ENCODE peak calls at places on chromosomes 2 and 18, in five cellular contexts. One of them, this sample, is unnamed.

GRCh38 chr2:42063383-42064171 is 15.8 kb downstream of the PKDCC start:
- DNase-seq in choroid plexus epithelial cell: peak
- DNase-seq in fibroblast of lung: peak
- DNase-seq in fibroblast of mammary gland: peak
- DNase-seq in left lung: no peak
- DNase-seq in this sample: no peak

GRCh38 chr2:70354264-70354949 is 52.5 kb upstream of the FAM136A start:
- DNase-seq in choroid plexus epithelial cell: no peak
- DNase-seq in fibroblast of lung: no peak
- DNase-seq in fibroblast of mammary gland: peak
- DNase-seq in left lung: no peak
- DNase-seq in this sample: no peak

GRCh38 chr2:10145519-10146357 is 23.2 kb downstream of the RRM2 start:
- DNase-seq in choroid plexus epithelial cell: no peak
- DNase-seq in fibroblast of lung: no peak
- DNase-seq in fibroblast of mammary gland: no peak
- DNase-seq in left lung: no peak
- DNase-seq in this sample: no peak

GRCh38 chr2:196454492-196454891 is 185.0 kb upstream of the CCDC150 start:
- DNase-seq in choroid plexus epithelial cell: no peak
- DNase-seq in fibroblast of lung: no peak
- DNase-seq in fibroblast of mammary gland: no peak
- DNase-seq in left lung: no peak
- DNase-seq in this sample: no peak

GRCh38 chr2:157194097-157194688 is 63.3 kb upstream of the GALNT5 start:
- DNase-seq in choroid plexus epithelial cell: peak
- DNase-seq in fibroblast of lung: peak
- DNase-seq in fibroblast of mammary gland: peak
- DNase-seq in left lung: no peak
- DNase-seq in this sample: peak

GRCh38 chr2:227308784-227309183 is 16.3 kb upstream of the MFF start:
- DNase-seq in choroid plexus epithelial cell: peak
- DNase-seq in fibroblast of lung: no peak
- DNase-seq in fibroblast of mammary gland: no peak
- DNase-seq in left lung: no peak
- DNase-seq in this sample: no peak

GRCh38 chr2:147030966-147031760 is 813.7 kb upstream of the ACVR2A start:
- DNase-seq in choroid plexus epithelial cell: peak
- DNase-seq in fibroblast of lung: peak
- DNase-seq in fibroblast of mammary gland: peak
- DNase-seq in left lung: no peak
- DNase-seq in this sample: peak

GRCh38 chr18:64032312-64032711 is 62.4 kb downstream of the SERPINB8 start:
- DNase-seq in choroid plexus epithelial cell: no peak
- DNase-seq in fibroblast of lung: no peak
- DNase-seq in fibroblast of mammary gland: no peak
- DNase-seq in left lung: no peak
- DNase-seq in this sample: no peak

GRCh38 chr2:41910126-41910525 is 137.7 kb upstream of the PKDCC start:
- DNase-seq in choroid plexus epithelial cell: peak
- DNase-seq in fibroblast of lung: no peak
- DNase-seq in fibroblast of mammary gland: peak
- DNase-seq in left lung: no peak
- DNase-seq in this sample: peak

GRCh38 chr18:46917808-46918600 is 602 bp downstream of the KATNAL2 start:
- DNase-seq in choroid plexus epithelial cell: peak
- DNase-seq in fibroblast of lung: peak
- DNase-seq in fibroblast of mammary gland: peak
- DNase-seq in left lung: peak
- DNase-seq in this sample: peak

GRCh38 chr18:74611791-74612190 is 14.1 kb downstream of the ZNF407 start:
- DNase-seq in choroid plexus epithelial cell: no peak
- DNase-seq in fibroblast of lung: no peak
- DNase-seq in fibroblast of mammary gland: no peak
- DNase-seq in left lung: no peak
- DNase-seq in this sample: no peak

GRCh38 chr18:75279381-75279780 is 68.8 kb downstream of the TSHZ1 start:
- DNase-seq in choroid plexus epithelial cell: no peak
- DNase-seq in fibroblast of lung: no peak
- DNase-seq in fibroblast of mammary gland: no peak
- DNase-seq in left lung: no peak
- DNase-seq in this sample: no peak

GRCh38 chr2:14601070-14601770 is 31.3 kb upstream of the LRATD1 start:
- DNase-seq in choroid plexus epithelial cell: no peak
- DNase-seq in fibroblast of lung: no peak
- DNase-seq in fibroblast of mammary gland: peak
- DNase-seq in left lung: no peak
- DNase-seq in this sample: peak

GRCh38 chr2:72497761-72498160 is 328.1 kb downstream of the EXOC6B start:
- DNase-seq in choroid plexus epithelial cell: peak
- DNase-seq in fibroblast of lung: peak
- DNase-seq in fibroblast of mammary gland: peak
- DNase-seq in left lung: no peak
- DNase-seq in this sample: no peak

GRCh38 chr2:40242315-40242714 is 209.6 kb downstream of the SLC8A1 start:
- DNase-seq in choroid plexus epithelial cell: no peak
- DNase-seq in fibroblast of lung: no peak
- DNase-seq in fibroblast of mammary gland: no peak
- DNase-seq in left lung: no peak
- DNase-seq in this sample: no peak

GRCh38 chr2:187390891-187391290 is 57.2 kb downstream of the CALCRL start:
- DNase-seq in choroid plexus epithelial cell: peak
- DNase-seq in fibroblast of lung: peak
- DNase-seq in fibroblast of mammary gland: peak
- DNase-seq in left lung: no peak
- DNase-seq in this sample: peak

GRCh38 chr18:42644729-42645131 is 470.8 kb downstream of the RIT2 start:
- DNase-seq in choroid plexus epithelial cell: no peak
- DNase-seq in fibroblast of lung: no peak
- DNase-seq in fibroblast of mammary gland: no peak
- DNase-seq in left lung: no peak
- DNase-seq in this sample: peak

GRCh38 chr2:157596992-157597681 is 31.5 kb downstream of the ACVR1C start:
- DNase-seq in choroid plexus epithelial cell: peak
- DNase-seq in fibroblast of lung: peak
- DNase-seq in fibroblast of mammary gland: peak
- DNase-seq in left lung: no peak
- DNase-seq in this sample: peak

GRCh38 chr2:159138642-159139182 is 147.8 kb downstream of the WDSUB1 start:
- DNase-seq in choroid plexus epithelial cell: peak
- DNase-seq in fibroblast of lung: no peak
- DNase-seq in fibroblast of mammary gland: no peak
- DNase-seq in left lung: no peak
- DNase-seq in this sample: no peak

GRCh38 chr2:197998702-197999101 is 194.3 kb downstream of the PLCL1 start:
- DNase-seq in choroid plexus epithelial cell: no peak
- DNase-seq in fibroblast of lung: no peak
- DNase-seq in fibroblast of mammary gland: no peak
- DNase-seq in left lung: no peak
- DNase-seq in this sample: no peak

GRCh38 chr2:189337648-189338047 is 103.6 kb upstream of the WDR75 start:
- DNase-seq in choroid plexus epithelial cell: peak
- DNase-seq in fibroblast of lung: peak
- DNase-seq in fibroblast of mammary gland: peak
- DNase-seq in left lung: no peak
- DNase-seq in this sample: peak

GRCh38 chr2:144183744-144184143 is 336.2 kb downstream of the ZEB2 start:
- DNase-seq in choroid plexus epithelial cell: peak
- DNase-seq in fibroblast of lung: peak
- DNase-seq in fibroblast of mammary gland: peak
- DNase-seq in left lung: no peak
- DNase-seq in this sample: no peak

GRCh38 chr2:45166229-45166890 is 157.1 kb upstream of the SIX2 start:
- DNase-seq in choroid plexus epithelial cell: no peak
- DNase-seq in fibroblast of lung: no peak
- DNase-seq in fibroblast of mammary gland: no peak
- DNase-seq in left lung: no peak
- DNase-seq in this sample: no peak

GRCh38 chr2:61461404-61461803 is 9.5 kb downstream of the USP34 start:
- DNase-seq in choroid plexus epithelial cell: no peak
- DNase-seq in fibroblast of lung: no peak
- DNase-seq in fibroblast of mammary gland: no peak
- DNase-seq in left lung: no peak
- DNase-seq in this sample: no peak

GRCh38 chr2:110934948-110935347 is 185.8 kb upstream of the BCL2L11 start:
- DNase-seq in choroid plexus epithelial cell: no peak
- DNase-seq in fibroblast of lung: no peak
- DNase-seq in fibroblast of mammary gland: no peak
- DNase-seq in left lung: no peak
- DNase-seq in this sample: no peak

GRCh38 chr2:55459741-55460274 is 40.2 kb upstream of the CCDC88A start:
- DNase-seq in choroid plexus epithelial cell: no peak
- DNase-seq in fibroblast of lung: no peak
- DNase-seq in fibroblast of mammary gland: no peak
- DNase-seq in left lung: no peak
- DNase-seq in this sample: no peak

GRCh38 chr2:156116113-156116512 is 216.4 kb downstream of the NR4A2 start:
- DNase-seq in choroid plexus epithelial cell: no peak
- DNase-seq in fibroblast of lung: no peak
- DNase-seq in fibroblast of mammary gland: peak
- DNase-seq in left lung: no peak
- DNase-seq in this sample: peak

GRCh38 chr2:34012728-34013302 is 413.7 kb upstream of the FAM98A start:
- DNase-seq in choroid plexus epithelial cell: peak
- DNase-seq in fibroblast of lung: peak
- DNase-seq in fibroblast of mammary gland: peak
- DNase-seq in left lung: peak
- DNase-seq in this sample: peak

GRCh38 chr2:140882671-140883620 is 1247.9 kb downstream of the LRP1B start:
- DNase-seq in choroid plexus epithelial cell: no peak
- DNase-seq in fibroblast of lung: peak
- DNase-seq in fibroblast of mammary gland: peak
- DNase-seq in left lung: no peak
- DNase-seq in this sample: peak

GRCh38 chr2:65382776-65383357 is 49.5 kb downstream of the SPRED2 start:
- DNase-seq in choroid plexus epithelial cell: peak
- DNase-seq in fibroblast of lung: peak
- DNase-seq in fibroblast of mammary gland: peak
- DNase-seq in left lung: peak
- DNase-seq in this sample: peak
- TF ChIP-seq CTCF in choroid plexus epithelial cell: no peak
- TF ChIP-seq CTCF in fibroblast of lung: no peak
- TF ChIP-seq CTCF in fibroblast of mammary gland: no peak
- TF ChIP-seq CTCF in left lung: no peak
- TF ChIP-seq CTCF in this sample: no peak

GRCh38 chr2:5725072-5725471 is 32.9 kb downstream of the SOX11 start:
- DNase-seq in choroid plexus epithelial cell: no peak
- DNase-seq in fibroblast of lung: no peak
- DNase-seq in fibroblast of mammary gland: no peak
- DNase-seq in left lung: no peak
- DNase-seq in this sample: no peak
- H3K4me3 ChIP-seq in choroid plexus epithelial cell: no peak
- H3K4me3 ChIP-seq in fibroblast of lung: no peak
- H3K4me3 ChIP-seq in fibroblast of mammary gland: no peak
- H3K4me3 ChIP-seq in left lung: no peak
- H3K4me3 ChIP-seq in this sample: no peak

GRCh38 chr2:68121873-68122679 is 35.6 kb upstream of the PNO1 start:
- DNase-seq in choroid plexus epithelial cell: peak
- DNase-seq in fibroblast of lung: peak
- DNase-seq in fibroblast of mammary gland: peak
- DNase-seq in left lung: peak
- DNase-seq in this sample: peak

GRCh38 chr2:68124321-68124720 is 33.4 kb upstream of the PNO1 start:
- DNase-seq in choroid plexus epithelial cell: peak
- DNase-seq in fibroblast of lung: peak
- DNase-seq in fibroblast of mammary gland: peak
- DNase-seq in left lung: no peak
- DNase-seq in this sample: no peak

GRCh38 chr2:68125821-68126220 is 31.9 kb upstream of the PNO1 start:
- DNase-seq in choroid plexus epithelial cell: no peak
- DNase-seq in fibroblast of lung: peak
- DNase-seq in fibroblast of mammary gland: peak
- DNase-seq in left lung: no peak
- DNase-seq in this sample: no peak

GRCh38 chr2:68119504-68119903 is 38.2 kb upstream of the PNO1 start:
- DNase-seq in choroid plexus epithelial cell: no peak
- DNase-seq in fibroblast of lung: no peak
- DNase-seq in fibroblast of mammary gland: no peak
- DNase-seq in left lung: no peak
- DNase-seq in this sample: no peak

DNA sequence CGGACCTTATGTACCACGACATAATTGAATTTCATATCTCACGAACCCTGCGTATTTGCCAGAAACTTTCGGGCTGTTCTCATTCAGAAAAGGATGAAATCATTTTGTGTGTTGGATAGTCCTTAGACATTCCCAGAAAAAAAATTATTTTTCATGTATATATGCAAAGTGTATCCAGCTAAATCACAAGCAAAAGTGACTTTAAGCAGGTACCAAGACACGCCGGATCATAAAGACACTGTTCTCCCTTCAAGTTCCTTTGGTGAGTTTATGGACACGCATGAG is 35.1 kb upstream of the PNO1 start:
- DNase-seq in choroid plexus epithelial cell: no peak
- DNase-seq in fibroblast of lung: no peak
- DNase-seq in fibroblast of mammary gland: no peak
- DNase-seq in left lung: no peak
- DNase-seq in this sample: no peak
- TF ChIP-seq CTCF in choroid plexus epithelial cell: no peak
- TF ChIP-seq CTCF in fibroblast of lung: no peak
- TF ChIP-seq CTCF in fibroblast of mammary gland: no peak
- TF ChIP-seq CTCF in left lung: no peak
- TF ChIP-seq CTCF in this sample: no peak

GRCh38 chr2:26521913-26522180 is 43.9 kb upstream of the OTOF start:
- DNase-seq in choroid plexus epithelial cell: no peak
- DNase-seq in fibroblast of lung: no peak
- DNase-seq in fibroblast of mammary gland: no peak
- DNase-seq in left lung: peak
- DNase-seq in this sample: no peak

GRCh38 chr2:26516781-26517180 is 38.9 kb upstream of the OTOF start:
- DNase-seq in choroid plexus epithelial cell: no peak
- DNase-seq in fibroblast of lung: no peak
- DNase-seq in fibroblast of mammary gland: no peak
- DNase-seq in left lung: no peak
- DNase-seq in this sample: no peak

GRCh38 chr2:26520065-26520464 is 42.1 kb upstream of the OTOF start:
- DNase-seq in choroid plexus epithelial cell: no peak
- DNase-seq in fibroblast of lung: no peak
- DNase-seq in fibroblast of mammary gland: no peak
- DNase-seq in left lung: no peak
- DNase-seq in this sample: no peak

GRCh38 chr2:26521054-26521912 is 43.4 kb upstream of the OTOF start:
- DNase-seq in choroid plexus epithelial cell: peak
- DNase-seq in fibroblast of lung: no peak
- DNase-seq in fibroblast of mammary gland: peak
- DNase-seq in left lung: peak
- DNase-seq in this sample: no peak

GRCh38 chr2:26519396-26519991 is 41.6 kb upstream of the OTOF start:
- DNase-seq in choroid plexus epithelial cell: no peak
- DNase-seq in fibroblast of lung: no peak
- DNase-seq in fibroblast of mammary gland: no peak
- DNase-seq in left lung: no peak
- DNase-seq in this sample: no peak
- H3K4me3 ChIP-seq in choroid plexus epithelial cell: no peak
- H3K4me3 ChIP-seq in fibroblast of lung: no peak
- H3K4me3 ChIP-seq in fibroblast of mammary gland: no peak
- H3K4me3 ChIP-seq in left lung: no peak
- H3K4me3 ChIP-seq in this sample: no peak